ENCODE peak calls at places on chromosomes 13 and 19, in nine cellular contexts. D is psoas muscle, K is heart right ventricle, W is heart left ventricle, B is left lung, F is HepG2, C is body of pancreas, M is thoracic aorta, J is PC-3. T is an unnamed sample.

GRCh38 chr13:94329754-94330551 is 149.5 kb downstream of the DCT start:
- ATAC-seq in D (no peak), K (peak; percentile 66), W (peak; percentile 85), B (peak; percentile 72), F (peak; percentile 23), C (peak; percentile 47), M (peak; percentile 80), J (peak; percentile 79), T (peak; percentile 89)

GRCh38 chr19:9709305-9709704 is 34.4 kb upstream of the ZNF562 start:
- ATAC-seq in D (no peak), K (peak; percentile 57), W (peak; percentile 84), B (peak; percentile 41), F (no peak), C (no peak), M (no peak), J (no peak), T (peak; percentile 62)

GRCh38 chr13:38624822-38625221 is 62.1 kb upstream of the FREM2 start:
- ATAC-seq in D (no peak), K (no peak), W (no peak), B (no peak), F (no peak), C (no peak), M (no peak), J (no peak), T (no peak)

GRCh38 chr13:51900471-51900870 is 38.7 kb downstream of the CCDC70 start:
- ATAC-seq in D (no peak), K (no peak), W (no peak), B (no peak), F (no peak), C (no peak), M (no peak), J (no peak), T (no peak)

GRCh38 chr13:107734891-107735620 is 480.3 kb downstream of the LIG4 start:
- ATAC-seq in D (no peak), K (no peak), W (no peak), B (no peak), F (no peak), C (no peak), M (no peak), J (no peak), T (no peak)

GRCh38 chr19:38842439-38843174 is 7.2 kb downstream of the HNRNPL start:
- ATAC-seq in D (no peak), K (no peak), W (no peak), B (no peak), F (peak; percentile 1), C (no peak), M (no peak), J (no peak), T (no peak)

GRCh38 chr19:33720155-33720493 is 76.5 kb upstream of the KCTD15 start:
- ATAC-seq in D (no peak), K (no peak), W (peak; percentile 21), B (no peak), F (no peak), C (no peak), M (no peak), J (no peak), T (no peak)

GRCh38 chr13:67518785-67519184 is 288.6 kb upstream of the PCDH9 start:
- ATAC-seq in D (no peak), K (no peak), W (no peak), B (no peak), F (no peak), C (no peak), M (no peak), J (no peak), T (no peak)

GRCh38 chr13:112754281-112755025 is 64.6 kb downstream of the ATP11A start:
- ATAC-seq in D (no peak), K (peak; percentile 25), W (peak; percentile 34), B (peak; percentile 3), F (no peak), C (no peak), M (no peak), J (no peak), T (no peak)

GRCh38 chr13:112756967-112757758 is 67.3 kb downstream of the ATP11A start:
- ATAC-seq in D (no peak), K (no peak), W (no peak), B (no peak), F (peak; percentile 96), C (peak; percentile 24), M (no peak), J (no peak), T (no peak)

GRCh38 chr13:112756511-112756966 is 66.7 kb downstream of the ATP11A start:
- ATAC-seq in D (no peak), K (no peak), W (no peak), B (no peak), F (peak; percentile 63), C (no peak), M (no peak), J (no peak), T (no peak)

GRCh38 chr13:112755331-112755730 is 65.5 kb downstream of the ATP11A start:
- ATAC-seq in D (no peak), K (no peak), W (no peak), B (no peak), F (no peak), C (no peak), M (no peak), J (no peak), T (no peak)

DNA sequence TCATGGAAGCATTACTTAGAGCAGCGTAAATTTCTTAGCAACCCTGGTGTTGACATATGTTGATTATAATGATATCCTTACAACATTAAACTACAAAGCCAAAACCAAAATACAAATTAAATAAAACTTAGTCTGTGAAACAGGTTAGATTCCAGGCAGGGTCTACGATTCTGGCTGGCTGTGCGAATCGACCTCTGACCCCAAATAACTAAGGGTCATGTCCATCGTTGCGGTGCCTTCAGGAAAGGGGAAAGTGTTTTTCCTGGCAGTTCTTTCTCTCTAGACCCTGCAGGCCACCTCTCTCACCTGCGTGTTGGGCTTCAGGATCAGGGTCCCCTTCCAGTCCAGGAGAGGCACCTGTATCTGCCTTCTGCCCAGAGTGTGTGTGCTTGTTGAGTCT is 66.2 kb downstream of the ATP11A start:
- ATAC-seq in D (no peak), K (no peak), W (no peak), B (no peak), F (peak; percentile 28), C (no peak), M (no peak), J (no peak), T (no peak)
- H3K4me3 ChIP-seq in D (no peak overlapping the region), K (no peak overlapping the region), W (no peak overlapping the region), B (no peak overlapping the region), F (no peak overlapping the region), C (no peak overlapping the region), M (no peak overlapping the region), J (no peak overlapping the region), T (no peak overlapping the region)

GRCh38 chr19:7916137-7916907 is 1.7 kb downstream of the TGFBR3L start:
- ATAC-seq in D (no peak), K (no peak), W (no peak), B (no peak), F (peak; percentile 34), C (no peak), M (no peak), J (peak; percentile 4), T (no peak)

GRCh38 chr19:7916908-7917291 is 2.3 kb downstream of the TGFBR3L start:
- ATAC-seq in D (no peak), K (no peak), W (no peak), B (no peak), F (no peak), C (no peak), M (no peak), J (no peak), T (no peak)

GRCh38 chr19:7915250-7916136 is 863 bp downstream of the TGFBR3L start:
- ATAC-seq in D (no peak), K (no peak), W (no peak), B (no peak), F (no peak), C (no peak), M (no peak), J (no peak), T (no peak)

GRCh38 chr19:7918615-7919421 is 1.3 kb upstream of the SNAPC2 start:
- ATAC-seq in D (no peak), K (no peak), W (no peak), B (no peak), F (peak; percentile 45), C (no peak), M (no peak), J (no peak), T (no peak)

GRCh38 chr19:7917292-7918061 is 2.7 kb upstream of the SNAPC2 start:
- ATAC-seq in D (peak; percentile 12), K (no peak), W (peak; percentile 3), B (no peak), F (no peak), C (no peak), M (no peak), J (peak; percentile 39), T (no peak)
- TF ChIP-seq CTCF in D (peak; percentile 49), K (peak; percentile 60), W (peak; percentile 43), B (peak; percentile 53), F (no peak), C (no peak), M (peak; percentile 46), J (peak; percentile 76), T (no peak)

DNA sequence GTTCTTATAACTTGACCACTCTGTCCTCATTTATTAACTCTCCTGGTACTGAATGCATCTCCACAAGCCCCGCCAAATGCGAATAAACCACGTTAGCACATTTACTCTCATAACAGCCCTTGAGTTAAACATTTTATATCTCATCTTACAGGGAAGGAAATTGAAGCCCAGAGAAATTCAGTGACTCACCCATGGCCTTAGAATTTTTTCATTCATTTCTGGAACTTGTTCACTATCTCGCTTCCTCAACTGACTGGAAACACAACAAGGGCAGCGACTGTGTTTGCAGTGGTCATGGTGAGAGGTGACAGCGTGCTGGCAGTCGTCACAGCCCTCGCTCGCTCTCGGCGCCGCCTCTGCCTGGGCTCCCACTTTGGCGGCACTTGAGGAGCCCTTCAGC is 39.5 kb downstream of the SERP2 start:
- ATAC-seq in D (no peak), K (no peak), W (no peak), B (no peak), F (no peak), C (no peak), M (no peak), J (no peak), T (no peak)
- H3K36me3 ChIP-seq in D (no peaks in the 10 kb centered on the region), K (no peaks in the 10 kb centered on the region), W (no peaks in the 10 kb centered on the region), B (no peaks in the 10 kb centered on the region), F (no peaks in the 10 kb centered on the region), C (no peaks in the 10 kb centered on the region), M (no peaks in the 10 kb centered on the region), J (no peaks in the 10 kb centered on the region), T (no peaks in the 10 kb centered on the region)

GRCh38 chr19:42421101-42421500 is 6.1 kb downstream of the LIPE start:
- ATAC-seq in D (no peak), K (no peak), W (no peak), B (no peak), F (no peak), C (no peak), M (no peak), J (no peak), T (no peak)

GRCh38 chr19:42421591-42422031 is 5.6 kb downstream of the LIPE start:
- ATAC-seq in D (no peak), K (peak; percentile 4), W (peak; percentile 7), B (no peak), F (no peak), C (peak; percentile 42), M (no peak), J (no peak), T (no peak)

GRCh38 chr19:42422576-42423461 is 4.4 kb downstream of the LIPE start:
- ATAC-seq in D (peak; percentile 33), K (peak; percentile 39), W (peak; percentile 38), B (peak; percentile 24), F (peak; percentile 48), C (peak; percentile 26), M (no peak), J (no peak), T (peak; percentile 46)

GRCh38 chr19:42423462-42424344 is 3.5 kb downstream of the LIPE start:
- ATAC-seq in D (peak; percentile 85), K (peak; percentile 93), W (peak; percentile 91), B (peak; percentile 95), F (no peak), C (peak; percentile 88), M (peak; percentile 58), J (peak; percentile 92), T (peak; percentile 97)

GRCh38 chr19:42422092-42422575 is 5.1 kb downstream of the LIPE start:
- ATAC-seq in D (peak; percentile 52), K (peak; percentile 63), W (peak; percentile 58), B (no peak), F (no peak), C (no peak), M (no peak), J (no peak), T (no peak)
- H3K4me3 ChIP-seq in D (peak overlapping the region; percentile 61), K (peak overlapping the region; percentile 89), W (peak overlapping the region; percentile 93), B (peak overlapping the region; percentile 66), F (no peak overlapping the region), C (no peak overlapping the region), M (peak overlapping the region; percentile 85), J (no peak overlapping the region), T (peak overlapping the region; percentile 67)

T was measured in gastroesophageal sphincter.